ENCODE peak calls at places on chromosomes 13 and 19, in four cellular contexts. L is RWPE2, V is vagina, Z is lung. X is an unnamed sample. For H3K9me3, the result is how much of the 10 kb centered on the place peaks cover.

GRCh38 chr13:93709511-93710244 is 483.1 kb downstream of the GPC6 start:
- DNase-seq in L (no peak), V (no peak), Z (no peak), X (no peak)

GRCh38 chr19:5472303-5472702 is 17.1 kb downstream of the ZNRF4 start:
- DNase-seq in L (no peak), V (no peak), Z (no peak), X (no peak)

GRCh38 chr13:18235172-18235571 is 946.5 kb downstream of the TUBA3C start:
- DNase-seq in L (no peak), V (no peak), Z (no peak), X (no peak)

GRCh38 chr13:98822238-98822606 is 69.8 kb upstream of the SLC15A1 start:
- DNase-seq in L (no peak), V (no peak), Z (no peak), X (no peak)

GRCh38 chr19:15900504-15900903 is 2.6 kb upstream of the CYP4F2 start:
- DNase-seq in L (no peak), V (no peak), Z (no peak), X (no peak)

GRCh38 chr19:5823579-5824281 is 15.8 kb downstream of the FUT6 start:
- DNase-seq in L (no peak), V (no peak), Z (no peak), X (no peak)

GRCh38 chr13:61052175-61052574 is 363.5 kb downstream of the PCDH20 start:
- DNase-seq in L (no peak), V (no peak), Z (no peak), X (no peak)

GRCh38 chr19:17966497-17967257 is at the start of gene KCNN1:
- DNase-seq in L (no peak), V (no peak), Z (no peak), X (no peak)

GRCh38 chr13:43815204-43815603 is 28.4 kb upstream of the ENOX1 start:
- DNase-seq in L (no peak), V (no peak), Z (no peak), X (no peak)

GRCh38 chr19:2089001-2089711 is 7.0 kb downstream of the MOB3A start:
- DNase-seq in L (peak), V (no peak), Z (no peak), X (no peak)

GRCh38 chr13:113393226-113393571 is 29.3 kb upstream of the GRTP1 start:
- DNase-seq in L (no peak), V (peak), Z (no peak), X (no peak)

GRCh38 chr13:23715762-23716235 is 145.6 kb downstream of the TNFRSF19 start:
- DNase-seq in L (no peak), V (no peak), Z (no peak), X (no peak)

GRCh38 chr19:47758433-47758784 is 13.1 kb downstream of the NOP53 start:
- DNase-seq in L (no peak), V (no peak), Z (no peak), X (no peak)

GRCh38 chr19:35253316-35254286 is 4.8 kb downstream of the LSR start:
- DNase-seq in L (no peak), V (peak), Z (peak), X (no peak)

GRCh38 chr13:30711837-30712236 is 23.5 kb upstream of the ALOX5AP start:
- DNase-seq in L (no peak), V (no peak), Z (no peak), X (no peak)

GRCh38 chr19:19490247-19490968 is 24.9 kb downstream of the TSSK6 start:
- DNase-seq in L (no peak), V (no peak), Z (peak), X (peak)

GRCh38 chr19:33040994-33041827 is 23.5 kb downstream of the RHPN2 start:
- DNase-seq in L (no peak), V (no peak), Z (no peak), X (no peak)

GRCh38 chr13:28494861-28495585 is at the start of gene FLT1:
- DNase-seq in L (no peak), V (no peak), Z (no peak), X (no peak)

GRCh38 chr19:55197531-55197930 is 11.8 kb downstream of the PTPRH start:
- DNase-seq in L (no peak), V (no peak), Z (no peak), X (no peak)

GRCh38 chr13:80161219-80161618 is 179.7 kb downstream of the SPRY2 start:
- DNase-seq in L (no peak), V (no peak), Z (no peak), X (no peak)

GRCh38 chr19:19749332-19750130 is 16.6 kb upstream of the ZNF14 start:
- DNase-seq in L (no peak), V (no peak), Z (peak), X (no peak)

GRCh38 chr13:52428295-52428694 is 22.1 kb downstream of the VPS36 start:
- DNase-seq in L (no peak), V (no peak), Z (no peak), X (no peak)

GRCh38 chr13:40599146-40599545 is 67.3 kb downstream of the FOXO1 start:
- DNase-seq in L (no peak), V (no peak), Z (no peak), X (no peak)

GRCh38 chr19:32404939-32405430 is 585 bp upstream of the DPY19L3 start:
- DNase-seq in L (peak), V (peak), Z (peak), X (no peak)

GRCh38 chr19:29882719-29883105 is 59.3 kb upstream of the URI1 start:
- DNase-seq in L (no peak), V (no peak), Z (no peak), X (no peak)

GRCh38 chr13:76293346-76293745 is 592.9 kb downstream of the KCTD12 start:
- DNase-seq in L (no peak), V (no peak), Z (no peak), X (no peak)

DNA sequence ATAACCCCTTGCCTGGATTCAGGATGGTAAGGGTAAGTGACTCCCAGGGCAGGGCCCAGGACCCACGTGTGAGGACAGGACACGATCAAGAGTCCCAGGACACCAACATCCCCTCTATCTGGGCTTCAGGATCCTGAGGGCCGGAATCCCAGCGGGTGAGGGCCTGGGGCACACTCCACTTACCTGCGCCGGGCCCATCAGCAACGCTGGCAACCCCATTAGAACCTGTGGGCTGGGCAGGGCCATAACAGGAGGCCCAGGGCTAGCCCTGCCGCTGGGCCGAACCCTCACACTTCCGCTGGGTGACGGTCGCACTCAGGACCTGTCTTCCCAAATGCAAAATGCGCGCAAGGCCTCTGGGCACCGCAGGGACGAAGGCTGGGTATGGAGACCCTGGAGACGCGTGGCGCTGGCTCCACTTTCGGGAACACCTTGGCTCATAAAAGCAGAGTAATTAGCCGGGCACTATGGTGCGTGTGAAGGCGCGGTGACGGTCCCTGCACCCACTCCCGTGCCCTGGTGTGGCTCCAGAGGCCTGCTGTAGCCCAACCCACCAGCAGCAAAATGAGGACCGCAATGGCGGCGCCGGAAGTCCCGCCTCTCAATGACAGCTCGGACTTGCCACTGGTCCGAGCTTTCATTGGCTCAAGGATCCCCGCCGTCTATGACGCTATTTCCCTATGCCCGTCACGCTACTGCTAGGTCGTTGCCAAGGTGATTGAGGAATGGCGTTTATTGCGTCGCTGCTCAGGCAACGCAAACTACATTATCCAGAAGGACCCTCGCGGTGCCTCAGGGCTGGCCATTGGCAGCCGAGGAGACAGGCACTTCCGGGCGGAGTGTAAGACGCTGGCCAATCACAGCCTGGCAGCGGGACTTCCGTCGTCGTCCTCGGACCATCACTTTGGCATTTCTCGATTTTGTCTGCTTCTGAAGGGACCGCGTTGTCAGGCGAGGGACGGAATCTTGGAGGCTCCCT is at the start of gene ZNF132:
- DNase-seq in L (peak), V (peak), Z (peak), X (peak)
- H3K9me3 ChIP-seq in L (under half), V (under half), Z (under half), X (under half)

GRCh38 chr19:22422220-22422619 is at the start of gene ZNF98:
- DNase-seq in L (no peak), V (no peak), Z (no peak), X (no peak)
- H3K9me3 ChIP-seq in L (under half), V (under half), Z (under half), X (under half)

DNA sequence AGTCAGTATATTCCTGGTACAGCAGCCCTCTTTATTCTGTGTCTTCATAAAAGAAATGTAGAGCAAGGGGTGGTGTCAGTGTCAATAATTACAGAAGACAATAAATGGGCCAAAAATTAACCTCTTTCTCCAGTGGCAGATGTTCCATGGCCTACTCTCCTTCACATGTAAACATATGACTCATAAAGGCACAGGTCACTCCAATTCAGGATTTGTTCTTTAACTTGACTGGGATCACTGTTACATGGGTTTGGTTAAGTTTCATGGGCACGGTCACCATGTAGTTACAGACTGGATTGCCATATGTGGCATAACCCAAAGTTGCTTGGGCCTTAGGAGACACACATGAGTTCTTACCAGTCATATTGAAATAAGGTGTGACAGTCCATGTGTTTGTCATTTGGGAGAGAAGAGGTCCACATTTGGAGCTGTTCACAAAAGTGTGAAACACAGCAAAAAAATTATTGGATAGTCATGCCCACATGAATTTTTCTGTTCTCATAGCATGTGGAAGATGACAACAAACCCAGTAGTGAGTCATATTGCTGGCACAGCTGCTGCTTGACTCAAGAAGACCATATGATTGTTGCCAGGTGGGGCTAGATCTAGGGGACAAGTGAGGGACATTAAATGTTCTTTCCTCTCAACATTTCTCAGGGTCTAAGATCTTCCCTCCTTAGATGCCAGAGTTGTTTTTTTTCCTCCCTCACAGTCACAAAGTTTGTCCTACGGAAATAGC is 68.1 kb upstream of the HTR2A start:
- DNase-seq in L (no peak), V (no peak), Z (no peak), X (no peak)
- H3K9me3 ChIP-seq in L (under half), V (under half), Z (under half), X (under half)

DNA sequence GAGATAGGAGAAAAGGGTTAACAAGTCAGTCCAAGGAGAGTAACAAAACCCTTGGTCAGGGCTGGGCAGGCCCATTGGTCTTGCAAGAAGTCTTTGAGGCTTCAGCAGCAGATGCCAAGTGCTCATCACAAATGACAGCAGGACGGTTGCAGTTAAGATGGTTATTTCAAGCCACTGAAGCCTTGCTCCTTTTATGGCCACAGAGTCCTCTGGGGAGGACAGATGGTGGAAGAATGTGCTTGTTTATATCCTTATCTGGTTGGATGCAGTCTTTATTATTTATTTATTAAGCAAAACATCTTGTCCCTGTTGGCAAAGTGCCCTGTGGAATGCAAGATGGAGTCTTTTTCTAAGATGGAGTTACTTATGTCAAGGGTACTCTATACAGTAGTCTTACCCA is 19.2 kb upstream of the ZNF331 start:
- DNase-seq in L (no peak), V (no peak), Z (no peak), X (no peak)
- H3K9me3 ChIP-seq in L (under half), V (under half), Z (under half), X (under half)

GRCh38 chr13:73336789-73337188 is 278.0 kb downstream of the KLF5 start:
- DNase-seq in L (no peak), V (no peak), Z (no peak), X (no peak)
- H3K9me3 ChIP-seq in L (under half), V (under half), Z (under half), X (under half)